ENCODE peak calls at places on chromosome 14, in nine cellular contexts. M, H, Y, S, L, I, C, B and T are unnamed samples.

GRCh38 chr14:95296595-95297365 is 22.9 kb downstream of the CLMN start:
- DNase-seq in M (no peak), H (no peak), Y (no peak), S (no peak), L (no peak), I (no peak), C (no peak), B (no peak), T (no peak)

GRCh38 chr14:93073366-93073722 is 42.4 kb downstream of the ITPK1 start:
- DNase-seq in M (no peak), H (no peak), Y (no peak), S (no peak), L (no peak), I (no peak), C (no peak), B (no peak), T (no peak)

GRCh38 chr14:89720741-89721315 is 233.7 kb downstream of the EFCAB11 start:
- DNase-seq in M (peak; percentile 53), H (peak; percentile 62), Y (peak; percentile 61), S (no peak), L (peak; percentile 56), I (peak; percentile 43), C (peak; percentile 44), B (peak; percentile 33), T (peak; percentile 88)

GRCh38 chr14:55641954-55642353 is 61.9 kb downstream of the KTN1 start:
- DNase-seq in M (no peak), H (no peak), Y (no peak), S (no peak), L (no peak), I (no peak), C (no peak), B (no peak), T (no peak)

GRCh38 chr14:59964251-59965007 is 44.5 kb downstream of the LRRC9 start:
- DNase-seq in M (no peak), H (no peak), Y (no peak), S (no peak), L (no peak), I (no peak), C (no peak), B (no peak), T (no peak)

GRCh38 chr14:89384023-89384422 is 33.0 kb downstream of the FOXN3 start:
- DNase-seq in M (no peak), H (peak; percentile 30), Y (no peak), S (no peak), L (no peak), I (no peak), C (no peak), B (no peak), T (no peak)

GRCh38 chr14:44700694-44701093 is 193.6 kb upstream of the FSCB start:
- DNase-seq in M (no peak), H (no peak), Y (no peak), S (no peak), L (no peak), I (no peak), C (no peak), B (no peak), T (no peak)

GRCh38 chr14:78310263-78310662 is 140.1 kb downstream of the NRXN3 start:
- DNase-seq in M (no peak), H (no peak), Y (no peak), S (no peak), L (no peak), I (no peak), C (no peak), B (no peak), T (no peak)

GRCh38 chr14:57066887-57067513 is 201.7 kb downstream of the EXOC5 start:
- DNase-seq in M (peak; percentile 10), H (peak; percentile 44), Y (no peak), S (peak; percentile 59), L (no peak), I (no peak), C (peak; percentile 37), B (peak; percentile 18), T (no peak)

GRCh38 chr14:92863281-92863680 is 59.7 kb upstream of the CHGA start:
- DNase-seq in M (no peak), H (no peak), Y (no peak), S (no peak), L (no peak), I (no peak), C (no peak), B (no peak), T (no peak)

GRCh38 chr14:101444116-101444515 is 117.2 kb upstream of the DIO3 start:
- DNase-seq in M (no peak), H (no peak), Y (no peak), S (no peak), L (no peak), I (no peak), C (no peak), B (no peak), T (no peak)

GRCh38 chr14:52369305-52369781 is 55.2 kb downstream of the PTGER2 start:
- DNase-seq in M (no peak), H (no peak), Y (no peak), S (no peak), L (no peak), I (no peak), C (no peak), B (no peak), T (no peak)

GRCh38 chr14:104107611-104108569 is 22.4 kb downstream of the ASPG start:
- DNase-seq in M (no peak), H (no peak), Y (no peak), S (no peak), L (no peak), I (no peak), C (no peak), B (peak; percentile 10), T (no peak)

GRCh38 chr14:80456200-80456599 is 244.9 kb upstream of the DIO2 start:
- DNase-seq in M (no peak), H (no peak), Y (no peak), S (no peak), L (no peak), I (no peak), C (no peak), B (no peak), T (no peak)

GRCh38 chr14:52272375-52272774 is 4.9 kb downstream of the PTGDR start:
- DNase-seq in M (no peak), H (no peak), Y (no peak), S (no peak), L (peak; percentile 38), I (no peak), C (no peak), B (no peak), T (peak; percentile 42)

GRCh38 chr14:71346685-71347084 is 439.4 kb downstream of the PCNX1 start:
- DNase-seq in M (no peak), H (no peak), Y (no peak), S (no peak), L (no peak), I (no peak), C (no peak), B (no peak), T (peak; percentile 30)

GRCh38 chr14:45891417-45892080 is 638.5 kb upstream of the MIS18BP1 start:
- DNase-seq in M (no peak), H (no peak), Y (no peak), S (peak; percentile 9), L (no peak), I (no peak), C (no peak), B (no peak), T (no peak)

GRCh38 chr14:52829527-52829926 is 38.1 kb upstream of the GNPNAT1 start:
- DNase-seq in M (no peak), H (no peak), Y (no peak), S (no peak), L (no peak), I (no peak), C (no peak), B (no peak), T (no peak)

GRCh38 chr14:100617715-100618693 is 30.8 kb upstream of the BEGAIN start:
- DNase-seq in M (peak; percentile 74), H (no peak), Y (no peak), S (no peak), L (no peak), I (no peak), C (no peak), B (peak; percentile 68), T (no peak)

GRCh38 chr14:24943024-24943423 is 106.9 kb downstream of the STXBP6 start:
- DNase-seq in M (no peak), H (no peak), Y (no peak), S (no peak), L (no peak), I (no peak), C (no peak), B (no peak), T (no peak)

GRCh38 chr14:32657081-32657480 is 281.6 kb upstream of the NPAS3 start:
- DNase-seq in M (peak; percentile 42), H (no peak), Y (no peak), S (no peak), L (peak; percentile 26), I (no peak), C (no peak), B (peak; percentile 55), T (no peak)

GRCh38 chr14:23545740-23546411 is 5.7 kb downstream of the ZFHX2 start:
- DNase-seq in M (no peak), H (no peak), Y (no peak), S (no peak), L (no peak), I (no peak), C (no peak), B (no peak), T (no peak)

GRCh38 chr14:78367355-78367754 is 197.2 kb downstream of the NRXN3 start:
- DNase-seq in M (no peak), H (no peak), Y (no peak), S (no peak), L (no peak), I (no peak), C (no peak), B (no peak), T (no peak)

GRCh38 chr14:47678157-47678556 is 2.8 kb upstream of the MDGA2 start:
- DNase-seq in M (no peak), H (no peak), Y (no peak), S (no peak), L (no peak), I (no peak), C (no peak), B (no peak), T (no peak)

GRCh38 chr14:59245809-59246295 is 57.4 kb downstream of the DAAM1 start:
- DNase-seq in M (no peak), H (no peak), Y (no peak), S (no peak), L (no peak), I (no peak), C (no peak), B (no peak), T (no peak)

GRCh38 chr14:64202731-64203130 is 91.4 kb downstream of the ESR2 start:
- DNase-seq in M (no peak), H (no peak), Y (no peak), S (no peak), L (no peak), I (no peak), C (no peak), B (no peak), T (no peak)

GRCh38 chr14:86543531-86543930 is 1013.6 kb downstream of the FLRT2 start:
- DNase-seq in M (no peak), H (no peak), Y (no peak), S (no peak), L (no peak), I (no peak), C (no peak), B (no peak), T (no peak)

GRCh38 chr14:99729991-99730875 is 46.1 kb downstream of the CYP46A1 start:
- DNase-seq in M (peak; percentile 55), H (peak; percentile 87), Y (peak; percentile 31), S (peak; percentile 98), L (peak; percentile 69), I (peak; percentile 29), C (peak; percentile 74), B (peak; percentile 51), T (peak; percentile 45)

GRCh38 chr14:42174357-42174756 is 567.7 kb downstream of the LRFN5 start:
- DNase-seq in M (no peak), H (no peak), Y (no peak), S (no peak), L (no peak), I (no peak), C (no peak), B (no peak), T (no peak)

GRCh38 chr14:100421756-100422470 is 98.8 kb downstream of the SLC25A47 start:
- DNase-seq in M (no peak), H (no peak), Y (no peak), S (no peak), L (no peak), I (no peak), C (no peak), B (no peak), T (no peak)

GRCh38 chr14:79074501-79074900 is 904.3 kb downstream of the NRXN3 start:
- DNase-seq in M (no peak), H (no peak), Y (no peak), S (no peak), L (no peak), I (no peak), C (no peak), B (no peak), T (no peak)